ENCODE peak calls at places on chromosome 2, in five cellular contexts. C is testis, M is PC-3, S is fibroblast of lung, H is GM23338. D is an unnamed sample.

GRCh38 chr2:51013060-51013746 is 18.7 kb downstream of the NRXN1 start:
- DNase-seq in C (no peak), M (peak), S (peak), H (peak), D (no peak)

GRCh38 chr2:2324119-2324518 is 7.0 kb downstream of the MYT1L start:
- DNase-seq in C (no peak), M (no peak), S (no peak), H (peak), D (no peak)

GRCh38 chr2:180979935-180980184 is 545 bp upstream of the UBE2E3 start:
- DNase-seq in C (no peak), M (no peak), S (peak), H (no peak), D (no peak)

GRCh38 chr2:158810761-158811470 is 15.8 kb downstream of the DAPL1 start:
- DNase-seq in C (no peak), M (no peak), S (no peak), H (no peak), D (no peak)

GRCh38 chr2:241853651-241854341 is 4.9 kb downstream of the PDCD1 start:
- DNase-seq in C (no peak), M (peak), S (no peak), H (no peak), D (peak)

GRCh38 chr2:69082430-69082997 is 69.5 kb downstream of the ANTXR1 start:
- DNase-seq in C (peak), M (peak), S (peak), H (no peak), D (no peak)

GRCh38 chr2:190582761-190583506 is 48.4 kb upstream of the NEMP2 start:
- DNase-seq in C (no peak), M (no peak), S (peak), H (no peak), D (no peak)

GRCh38 chr2:67938053-67938452 is 124.8 kb downstream of the C1D start:
- DNase-seq in C (no peak), M (no peak), S (no peak), H (no peak), D (no peak)

GRCh38 chr2:149661844-149662243 is 74.3 kb upstream of the MMADHC start:
- DNase-seq in C (no peak), M (peak), S (peak), H (peak), D (no peak)

GRCh38 chr2:239213420-239214101 is 187.3 kb downstream of the HDAC4 start:
- DNase-seq in C (no peak), M (no peak), S (no peak), H (no peak), D (no peak)

GRCh38 chr2:239216614-239217273 is 184.1 kb downstream of the HDAC4 start:
- DNase-seq in C (no peak), M (no peak), S (no peak), H (no peak), D (peak)

GRCh38 chr2:239214725-239215124 is 186.1 kb downstream of the HDAC4 start:
- DNase-seq in C (no peak), M (no peak), S (no peak), H (no peak), D (peak)

GRCh38 chr2:239215136-239215925 is 185.5 kb downstream of the HDAC4 start:
- DNase-seq in C (no peak), M (no peak), S (no peak), H (no peak), D (no peak)

DNA sequence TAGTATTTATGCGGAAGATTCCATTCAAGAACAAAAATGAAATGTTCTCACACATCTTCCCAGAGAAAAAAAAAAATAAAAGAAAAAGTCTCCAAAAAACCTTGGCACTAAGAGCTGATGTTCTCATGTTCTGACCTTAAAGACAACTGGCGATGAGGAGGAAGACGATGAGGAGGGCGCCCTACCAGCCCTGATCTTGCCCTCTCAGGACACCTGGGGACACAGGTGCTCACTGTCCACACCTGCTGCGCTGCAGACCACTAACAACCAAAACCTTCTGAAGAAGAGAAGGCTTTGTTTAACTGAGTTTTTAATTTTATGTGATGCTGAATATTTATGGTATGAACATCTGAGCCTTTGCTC is 184.6 kb downstream of the HDAC4 start:
- DNase-seq in C (no peak), M (no peak), S (no peak), H (no peak), D (no peak)
- H3K27ac ChIP-seq in C (no peak), M (no peak), S (no peak), H (no peak), D (no peak)

DNA sequence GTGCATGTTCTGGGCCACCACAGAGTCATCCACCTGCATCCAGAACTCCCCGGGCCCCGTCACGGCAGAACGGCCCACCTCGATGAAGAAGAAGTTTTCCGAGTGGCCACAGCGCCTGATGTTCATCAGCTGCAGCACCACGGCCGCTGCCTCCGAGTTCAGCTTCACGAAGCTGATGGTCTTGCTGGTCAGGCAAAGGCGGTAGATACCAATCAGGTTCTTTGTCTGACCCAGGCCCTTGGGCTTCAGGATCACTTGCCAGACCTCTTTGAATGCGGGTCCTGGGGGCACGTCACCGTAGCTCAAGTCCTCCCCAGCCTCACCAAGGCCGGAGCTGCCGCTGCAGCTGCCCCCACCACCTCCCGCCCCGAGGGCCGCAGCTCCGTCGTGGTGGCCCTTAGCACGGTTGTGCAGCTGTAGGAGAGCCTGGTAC is 1.6 kb downstream of the IRS1 start:
- DNase-seq in C (no peak), M (no peak), S (peak), H (peak), D (no peak)
- H3K4me3 ChIP-seq in C (peak), M (peak), S (peak), H (peak), D (peak)

DNA sequence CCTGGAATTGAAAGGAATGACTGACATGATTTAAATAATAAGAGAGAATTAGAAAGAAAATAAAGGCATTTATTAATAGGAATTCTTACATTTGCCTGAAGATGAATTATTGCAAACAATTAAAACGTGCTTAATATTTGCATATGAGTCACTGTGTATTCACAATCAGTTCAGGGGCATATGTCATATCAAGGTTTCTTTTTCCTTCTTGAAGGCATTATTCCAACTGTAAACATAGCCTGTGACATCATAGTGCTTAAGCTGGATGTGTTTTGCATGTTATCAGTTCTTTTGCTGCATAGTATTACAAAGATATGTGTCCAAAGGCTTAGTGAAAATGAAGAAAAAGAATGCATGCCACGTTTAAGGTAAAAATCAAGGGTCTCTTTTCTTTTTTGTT is 80.8 kb downstream of the MEIS1 start:
- DNase-seq in C (no peak), M (no peak), S (peak), H (no peak), D (no peak)
- H3K27ac ChIP-seq in C (no peak), M (no peak), S (no peak), H (no peak), D (no peak)

GRCh38 chr2:223856021-223856420 is 18.6 kb upstream of the AP1S3 start:
- DNase-seq in C (no peak), M (no peak), S (no peak), H (no peak), D (no peak)

GRCh38 chr2:223855426-223855825 is 18.0 kb upstream of the AP1S3 start:
- DNase-seq in C (no peak), M (peak), S (peak), H (no peak), D (no peak)

GRCh38 chr2:223854741-223855140 is 17.4 kb upstream of the AP1S3 start:
- DNase-seq in C (no peak), M (no peak), S (no peak), H (no peak), D (no peak)

GRCh38 chr2:223852281-223852795 is 15.0 kb upstream of the AP1S3 start:
- DNase-seq in C (no peak), M (no peak), S (no peak), H (no peak), D (no peak)

DNA sequence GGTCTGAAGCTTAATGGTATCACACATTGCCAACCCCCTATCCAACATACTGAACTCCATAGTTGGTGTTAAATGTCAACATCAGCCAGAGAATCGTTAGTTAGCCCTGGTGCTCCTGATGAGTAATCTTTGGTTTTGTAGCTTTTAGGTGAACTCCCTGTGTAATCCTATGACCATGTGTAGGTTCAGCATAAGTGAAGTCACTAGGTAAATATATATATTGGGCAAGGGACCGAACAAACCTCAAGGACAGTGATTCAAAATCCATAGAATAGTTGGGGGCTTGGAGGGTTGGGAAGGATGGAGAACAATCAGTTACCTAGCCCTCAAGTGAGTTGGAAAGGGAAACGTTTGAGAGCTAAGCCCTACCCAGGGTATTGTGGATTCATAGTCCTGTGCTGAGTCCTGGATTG is 16.0 kb upstream of the AP1S3 start:
- DNase-seq in C (no peak), M (peak), S (no peak), H (no peak), D (no peak)
- H3K4me3 ChIP-seq in C (no peak), M (no peak), S (no peak), H (no peak), D (no peak)

DNA sequence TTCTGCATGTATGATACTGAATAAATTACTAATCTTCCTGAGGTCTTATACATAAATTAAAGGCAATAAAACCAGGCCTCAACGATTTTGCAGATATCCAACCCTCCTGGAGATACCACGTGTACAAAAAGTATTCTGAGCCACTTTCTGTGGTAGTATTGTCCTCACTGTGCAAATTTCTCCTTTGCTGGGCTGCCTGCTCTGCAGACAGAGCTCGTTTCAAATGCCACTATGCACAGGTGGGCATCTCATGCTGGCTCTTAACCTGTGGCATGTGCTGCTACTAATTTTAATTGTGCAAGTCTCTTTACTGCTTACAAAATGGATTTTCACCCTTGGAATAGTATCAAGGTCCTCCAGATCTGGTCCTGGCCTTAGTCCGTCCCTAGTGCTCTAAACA is 66.4 kb upstream of the SLC16A14 start:
- DNase-seq in C (no peak), M (no peak), S (no peak), H (no peak), D (no peak)
- H3K27ac ChIP-seq in C (no peak), M (peak), S (no peak), H (no peak), D (no peak)

GRCh38 chr2:176159678-176160250 is 2.7 kb downstream of the HOXD3 start:
- DNase-seq in C (no peak), M (no peak), S (no peak), H (peak), D (peak)

GRCh38 chr2:176162911-176163654 is 6.0 kb downstream of the HOXD3 start:
- DNase-seq in C (no peak), M (no peak), S (no peak), H (peak), D (no peak)

GRCh38 chr2:176160251-176161040 is 3.3 kb downstream of the HOXD3 start:
- DNase-seq in C (no peak), M (no peak), S (no peak), H (peak), D (no peak)

GRCh38 chr2:176161817-176162626 is 4.9 kb downstream of the HOXD3 start:
- DNase-seq in C (no peak), M (no peak), S (no peak), H (peak), D (no peak)

DNA sequence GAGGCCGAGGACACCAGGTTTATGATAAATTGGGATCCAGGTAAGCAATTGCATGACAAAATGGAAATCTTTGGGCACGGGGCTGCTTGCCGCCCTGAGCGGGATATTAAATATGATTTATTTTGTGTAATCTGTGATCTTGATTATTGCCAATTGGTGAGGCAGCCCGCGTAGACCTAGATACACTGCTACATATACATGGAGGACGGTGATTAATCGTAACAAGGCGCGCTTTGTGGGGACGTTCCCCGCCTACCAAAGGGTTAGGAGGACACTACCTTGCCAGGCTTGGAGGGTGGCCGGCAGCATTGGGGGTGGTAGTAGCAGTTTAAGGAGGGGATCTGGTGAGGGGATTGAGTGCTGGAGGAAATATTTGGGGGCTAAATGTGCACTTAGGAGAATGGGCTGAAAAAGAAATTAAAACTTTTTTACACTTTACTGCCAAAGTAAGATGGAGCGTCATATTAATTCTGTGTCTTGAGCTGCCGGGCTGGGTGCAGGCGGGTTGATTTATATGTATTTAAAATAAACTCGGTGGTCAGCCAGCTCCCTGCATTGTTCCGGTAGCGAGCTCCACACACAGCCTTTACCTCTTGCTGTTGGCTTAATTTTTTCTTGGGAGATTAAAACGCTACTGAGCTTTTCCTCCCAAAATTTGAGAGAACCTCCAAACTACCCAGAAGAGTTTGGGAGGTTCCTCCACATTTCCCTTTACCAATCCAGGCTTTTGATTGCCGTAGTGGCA is 4.1 kb downstream of the HOXD3 start:
- DNase-seq in C (no peak), M (no peak), S (no peak), H (peak), D (no peak)
- H3K4me3 ChIP-seq in C (peak), M (no peak), S (no peak), H (peak), D (peak)

GRCh38 chr2:37625156-37625555 is 46.3 kb downstream of the CDC42EP3 start:
- DNase-seq in C (no peak), M (peak), S (no peak), H (no peak), D (no peak)

GRCh38 chr2:37622434-37623202 is 48.8 kb downstream of the CDC42EP3 start:
- DNase-seq in C (no peak), M (no peak), S (no peak), H (no peak), D (no peak)

GRCh38 chr2:37621199-37621598 is 50.2 kb downstream of the CDC42EP3 start:
- DNase-seq in C (no peak), M (no peak), S (no peak), H (no peak), D (no peak)

GRCh38 chr2:37623971-37624897 is 47.2 kb downstream of the CDC42EP3 start:
- DNase-seq in C (no peak), M (peak), S (peak), H (no peak), D (no peak)

DNA sequence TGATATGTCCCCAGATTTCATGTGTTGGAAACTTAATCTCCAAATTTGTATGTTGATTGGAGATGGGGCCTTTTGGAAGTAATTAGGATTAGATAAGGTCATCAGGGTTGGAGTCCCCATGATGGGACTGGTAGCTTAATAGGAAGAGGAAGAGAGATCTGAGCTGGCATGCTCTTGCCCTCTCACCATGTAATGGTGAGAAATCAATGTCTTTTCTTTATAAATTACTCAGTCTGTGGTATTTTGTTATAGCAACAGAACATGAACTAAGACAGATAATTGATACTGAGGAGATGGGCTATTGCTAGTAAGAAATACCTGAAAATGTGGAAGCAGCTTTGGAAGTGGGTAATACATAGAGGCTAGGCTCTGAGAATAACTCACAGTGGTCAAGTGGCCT is 48.0 kb downstream of the CDC42EP3 start:
- DNase-seq in C (no peak), M (no peak), S (no peak), H (no peak), D (no peak)
- H3K27ac ChIP-seq in C (no peak), M (no peak), S (no peak), H (no peak), D (no peak)